ENCODE peak calls at places on chromosome 11, in eight cellular contexts. One of them, this sample, is unnamed.

GRCh38 chr11:37259734-37260133 is 661.7 kb upstream of the RAG2 start:
- DNase-seq in lung: no peak
- DNase-seq in colonic mucosa: no peak
- DNase-seq in islet precursor cell: no peak
- DNase-seq in non-pigmented ciliary epithelial cell: no peak
- DNase-seq in body of pancreas: no peak
- DNase-seq in activated CD8-positive, alpha-beta T cell treated with anti-CD3 and anti-CD28 coated beads, Interleukin-2, amount 10 ng/mL, durations not matched to agents 7 days and 5 days: no peak
- DNase-seq in kidney: no peak
- DNase-seq in this sample: no peak

GRCh38 chr11:124725719-124726105 is 14.0 kb upstream of the NRGN start:
- DNase-seq in lung: no peak
- DNase-seq in colonic mucosa: no peak
- DNase-seq in activated CD8-positive, alpha-beta T cell treated with anti-CD3 and anti-CD28 coated beads, Interleukin-2, amount 10 ng/mL, durations not matched to agents 7 days and 5 days: no peak
- DNase-seq in islet precursor cell: no peak
- DNase-seq in body of pancreas: no peak
- DNase-seq in kidney: no peak
- DNase-seq in non-pigmented ciliary epithelial cell: no peak
- DNase-seq in this sample: no peak

GRCh38 chr11:117134431-117134830 is 9.7 kb upstream of the PAFAH1B2 start:
- DNase-seq in body of pancreas: no peak
- DNase-seq in kidney: no peak
- DNase-seq in lung: no peak
- DNase-seq in activated CD8-positive, alpha-beta T cell treated with anti-CD3 and anti-CD28 coated beads, Interleukin-2, amount 10 ng/mL, durations not matched to agents 7 days and 5 days: no peak
- DNase-seq in non-pigmented ciliary epithelial cell: no peak
- DNase-seq in colonic mucosa: no peak
- DNase-seq in islet precursor cell: no peak
- DNase-seq in this sample: no peak

GRCh38 chr11:12071574-12071973 is 38.8 kb upstream of the MICAL2 start:
- DNase-seq in islet precursor cell: no peak
- DNase-seq in lung: no peak
- DNase-seq in non-pigmented ciliary epithelial cell: no peak
- DNase-seq in colonic mucosa: no peak
- DNase-seq in body of pancreas: no peak
- DNase-seq in activated CD8-positive, alpha-beta T cell treated with anti-CD3 and anti-CD28 coated beads, Interleukin-2, amount 10 ng/mL, durations not matched to agents 7 days and 5 days: no peak
- DNase-seq in kidney: peak
- DNase-seq in this sample: no peak

GRCh38 chr11:96324912-96325311 is 18.1 kb downstream of the MAML2 start:
- DNase-seq in colonic mucosa: no peak
- DNase-seq in activated CD8-positive, alpha-beta T cell treated with anti-CD3 and anti-CD28 coated beads, Interleukin-2, amount 10 ng/mL, durations not matched to agents 7 days and 5 days: no peak
- DNase-seq in body of pancreas: no peak
- DNase-seq in lung: no peak
- DNase-seq in islet precursor cell: no peak
- DNase-seq in non-pigmented ciliary epithelial cell: peak
- DNase-seq in kidney: no peak
- DNase-seq in this sample: no peak

GRCh38 chr11:109704432-109704831 is 282.4 kb downstream of the C11orf87 start:
- DNase-seq in activated CD8-positive, alpha-beta T cell treated with anti-CD3 and anti-CD28 coated beads, Interleukin-2, amount 10 ng/mL, durations not matched to agents 7 days and 5 days: no peak
- DNase-seq in non-pigmented ciliary epithelial cell: no peak
- DNase-seq in body of pancreas: no peak
- DNase-seq in colonic mucosa: no peak
- DNase-seq in lung: no peak
- DNase-seq in islet precursor cell: no peak
- DNase-seq in kidney: no peak
- DNase-seq in this sample: no peak

GRCh38 chr11:27868226-27868625 is 168.0 kb upstream of the BDNF start:
- DNase-seq in lung: no peak
- DNase-seq in islet precursor cell: no peak
- DNase-seq in non-pigmented ciliary epithelial cell: no peak
- DNase-seq in colonic mucosa: no peak
- DNase-seq in kidney: no peak
- DNase-seq in body of pancreas: no peak
- DNase-seq in activated CD8-positive, alpha-beta T cell treated with anti-CD3 and anti-CD28 coated beads, Interleukin-2, amount 10 ng/mL, durations not matched to agents 7 days and 5 days: no peak
- DNase-seq in this sample: no peak

GRCh38 chr11:416051-416756 is 1.4 kb upstream of the SIGIRR start:
- DNase-seq in islet precursor cell: no peak
- DNase-seq in activated CD8-positive, alpha-beta T cell treated with anti-CD3 and anti-CD28 coated beads, Interleukin-2, amount 10 ng/mL, durations not matched to agents 7 days and 5 days: no peak
- DNase-seq in colonic mucosa: no peak
- DNase-seq in body of pancreas: no peak
- DNase-seq in non-pigmented ciliary epithelial cell: no peak
- DNase-seq in kidney: no peak
- DNase-seq in lung: no peak
- DNase-seq in this sample: no peak

This sample was measured in nucleus accumbens.